ENCODE peak calls at places on chromosome 19, in nine cellular contexts. J is stomach, B is suprapubic skin, G is upper lobe of left lung, I is K562, C is sigmoid colon, U is SK-N-SH, D is GM12878, V is transverse colon. M is an unnamed sample.

GRCh38 chr19:31351212-31352193 is 2.3 kb upstream of the TSHZ3 start:
- DNase-seq in J (no peak), B (no peak), G (peak; percentile 88), I (no peak), C (peak; percentile 82), U (peak; percentile 74), D (no peak), V (peak; percentile 31), M (no peak)

GRCh38 chr19:50646074-50646807 is 3.0 kb upstream of the C19orf81 start:
- DNase-seq in J (no peak), B (no peak), G (no peak), I (peak; percentile 55), C (no peak), U (no peak), D (no peak), V (no peak), M (no peak)

GRCh38 chr19:1264801-1265610 is 4.1 kb upstream of the CIRBP start:
- DNase-seq in J (peak; percentile 73), B (peak; percentile 90), G (peak; percentile 80), I (no peak), C (peak; percentile 93), U (no peak), D (no peak), V (peak; percentile 79), M (no peak)

GRCh38 chr19:47296036-47296435 is 13.6 kb upstream of the C5AR1 start:
- DNase-seq in J (peak; percentile 81), B (peak; percentile 79), G (no peak), I (peak; percentile 79), C (peak; percentile 79), U (peak; percentile 78), D (no peak), V (peak; percentile 77), M (no peak)

GRCh38 chr19:776549-776948 is 20.7 kb upstream of the PTBP1 start:
- DNase-seq in J (no peak), B (no peak), G (no peak), I (no peak), C (no peak), U (no peak), D (no peak), V (no peak), M (no peak)

GRCh38 chr19:47066376-47067214 is 18.2 kb upstream of the TMEM160 start:
- DNase-seq in J (no peak), B (no peak), G (peak; percentile 80), I (no peak), C (no peak), U (no peak), D (no peak), V (no peak), M (no peak)

GRCh38 chr19:6387372-6387771 is 5.6 kb downstream of the GTF2F1 start:
- DNase-seq in J (no peak), B (no peak), G (no peak), I (no peak), C (no peak), U (no peak), D (no peak), V (no peak), M (no peak)

GRCh38 chr19:15437355-15438123 is 12.2 kb downstream of the WIZ start:
- DNase-seq in J (peak; percentile 35), B (peak; percentile 59), G (no peak), I (no peak), C (no peak), U (no peak), D (no peak), V (no peak), M (no peak)

GRCh38 chr19:45469835-45470146 is 2.0 kb downstream of the FOSB start:
- DNase-seq in J (peak; percentile 91), B (no peak), G (peak; percentile 80), I (peak; percentile 94), C (no peak), U (peak; percentile 93), D (no peak), V (peak; percentile 93), M (no peak)

GRCh38 chr19:49858591-49858985 is 7.6 kb downstream of the PTOV1 start:
- DNase-seq in J (no peak), B (peak; percentile 62), G (peak; percentile 83), I (no peak), C (no peak), U (no peak), D (no peak), V (no peak), M (no peak)

GRCh38 chr19:30226464-30227070 is 145.6 kb upstream of the ZNF536 start:
- DNase-seq in J (no peak), B (no peak), G (peak; percentile 58), I (no peak), C (no peak), U (peak; percentile 79), D (no peak), V (peak; percentile 25), M (no peak)

GRCh38 chr19:35247526-35248309 is 1.1 kb upstream of the LSR start:
- DNase-seq in J (peak; percentile 93), B (no peak), G (peak; percentile 94), I (peak; percentile 81), C (no peak), U (no peak), D (peak; percentile 46), V (peak; percentile 94), M (peak; percentile 80)

GRCh38 chr19:33071887-33072286 is 7.2 kb upstream of the RHPN2 start:
- DNase-seq in J (no peak), B (no peak), G (no peak), I (no peak), C (no peak), U (no peak), D (no peak), V (peak; percentile 52), M (no peak)

GRCh38 chr19:5713228-5713627 is 6.7 kb downstream of the LONP1 start:
- DNase-seq in J (no peak), B (no peak), G (no peak), I (no peak), C (no peak), U (no peak), D (no peak), V (no peak), M (no peak)

GRCh38 chr19:46447006-46447405 is 18.3 kb upstream of the PNMA8C start:
- DNase-seq in J (no peak), B (no peak), G (no peak), I (no peak), C (no peak), U (no peak), D (no peak), V (no peak), M (no peak)

GRCh38 chr19:7575426-7576040 is 20.1 kb upstream of the CAMSAP3 start:
- DNase-seq in J (no peak), B (no peak), G (no peak), I (peak; percentile 78), C (no peak), U (no peak), D (no peak), V (no peak), M (no peak)

GRCh38 chr19:6065685-6066365 is 44.5 kb downstream of the RFX2 start:
- DNase-seq in J (no peak), B (peak; percentile 90), G (no peak), I (peak; percentile 87), C (no peak), U (no peak), D (no peak), V (peak; percentile 53), M (no peak)

GRCh38 chr19:12943437-12944044 is 2.1 kb upstream of the RAD23A start:
- DNase-seq in J (no peak), B (no peak), G (peak; percentile 63), I (peak; percentile 8), C (no peak), U (no peak), D (no peak), V (no peak), M (no peak)
- TF ChIP-seq POLR2AphosphoS5 in J (no peak), B (no peak), G (no peak), I (no peak), C (no peak), U (no peak), D (peak; percentile 57), V (no peak), M (no peak)

DNA sequence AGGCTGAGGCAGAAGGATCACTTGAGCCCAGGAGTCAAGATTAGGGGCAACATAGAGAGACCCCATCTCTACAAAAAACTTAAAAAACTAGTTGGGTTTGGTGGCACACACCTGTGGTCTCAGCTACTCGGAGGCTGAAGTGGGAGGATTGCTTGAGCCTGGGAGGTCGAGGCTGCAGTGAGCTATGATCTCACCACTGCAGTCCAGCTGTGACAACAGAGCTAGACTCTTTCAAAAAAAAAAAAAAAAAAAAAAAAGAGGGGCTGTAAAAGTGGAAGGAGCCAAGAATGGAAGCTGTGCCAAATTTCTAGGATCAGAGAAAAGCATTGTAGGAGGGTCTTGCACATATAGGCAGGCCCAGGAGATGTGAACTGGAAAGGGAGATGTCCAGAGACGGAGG is 9.6 kb downstream of the DNASE2 start:
- DNase-seq in J (no peak), B (no peak), G (no peak), I (no peak), C (no peak), U (no peak), D (no peak), V (no peak), M (no peak)
- H3K4me3 ChIP-seq in J (no peak overlapping the region), B (no peak overlapping the region), G (no peak overlapping the region), I (no peak overlapping the region), C (no peak overlapping the region), U (no peak overlapping the region), D (no peak overlapping the region), V (no peak overlapping the region), M (no peak overlapping the region)

GRCh38 chr19:56332695-56333094 is 18.1 kb upstream of the ZSCAN5A start:
- DNase-seq in J (no peak), B (no peak), G (no peak), I (no peak), C (no peak), U (no peak), D (no peak), V (no peak), M (no peak)

GRCh38 chr19:56333506-56333905 is 18.9 kb upstream of the ZSCAN5A start:
- DNase-seq in J (peak; percentile 51), B (no peak), G (no peak), I (peak; percentile 52), C (no peak), U (peak; percentile 64), D (no peak), V (peak; percentile 54), M (no peak)
- TF ChIP-seq EP300 in J (no peak), B (no peak), G (no peak), I (no peak), C (no peak), U (no peak), D (no peak), V (no peak), M (no peak)

DNA sequence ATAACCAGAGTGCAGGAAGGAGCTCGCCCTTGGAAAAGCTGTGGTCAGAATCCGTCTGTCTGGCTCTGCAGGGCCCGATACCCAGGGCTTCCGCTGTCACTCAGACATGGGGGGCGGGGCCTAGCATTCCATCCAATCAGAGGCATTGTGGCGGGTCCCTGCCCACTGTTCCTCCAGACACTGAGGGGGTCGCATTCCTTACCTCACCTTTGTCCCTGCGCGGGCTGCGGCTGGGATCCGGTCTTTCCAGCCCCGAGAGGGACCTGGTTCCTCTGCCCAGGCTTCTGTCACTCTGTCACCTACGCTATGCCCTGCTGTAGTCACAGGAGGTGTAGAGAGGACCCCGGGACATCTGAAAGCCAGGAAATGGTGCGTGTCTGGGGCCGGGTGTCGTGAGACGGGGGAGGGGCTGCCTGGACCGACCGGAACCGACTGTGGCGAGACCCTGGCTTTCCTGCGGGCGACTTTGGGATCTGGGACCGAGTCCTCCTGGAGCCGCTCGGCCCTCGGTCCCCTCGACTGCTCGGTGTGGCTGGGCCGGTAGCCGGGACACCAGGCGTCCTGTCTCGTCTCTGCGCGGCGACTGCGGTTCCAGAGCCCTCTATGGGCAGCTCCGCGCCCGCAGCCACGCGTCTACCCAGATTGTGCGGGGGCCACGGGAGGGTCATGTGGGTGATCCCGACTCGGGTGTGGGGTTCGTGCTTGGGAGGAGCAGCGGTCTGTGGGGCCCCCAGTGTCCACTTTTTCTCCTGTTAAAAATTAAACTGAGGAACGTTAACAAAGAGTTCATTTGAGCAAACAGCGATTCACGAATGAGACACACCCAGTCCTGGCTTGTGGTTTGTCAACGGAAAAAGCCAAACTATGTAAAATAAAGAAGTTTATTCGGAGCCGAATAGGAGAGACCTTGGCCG is at the start of gene ZNF69:
- DNase-seq in J (peak; percentile 93), B (peak; percentile 92), G (peak; percentile 90), I (peak; percentile 88), C (peak; percentile 91), U (peak; percentile 89), D (no peak), V (peak; percentile 94), M (peak; percentile 95)
- TF ChIP-seq POLR2AphosphoS5 in J (no peak), B (no peak), G (no peak), I (no peak), C (peak; percentile 72), U (peak; percentile 20), D (no peak), V (peak; percentile 66), M (peak; percentile 49)

M was measured in esophagus muscularis mucosa.